ENCODE peak calls at places on chromosomes 1 and 21, in ten cellular contexts. One of them, this sample, is unnamed. For H3K4me1, the result is how much of the 10 kb centered on the place peaks cover.

GRCh38 chr21:43802713-43803313 is 13.4 kb downstream of the RRP1 start:
- DNase-seq in IMR-90: no peak
- DNase-seq in left ventricle myocardium inferior: no peak
- DNase-seq in aorta: peak
- DNase-seq in mesendoderm: no peak
- DNase-seq in mammary epithelial cell: no peak
- DNase-seq in psoas muscle: no peak
- DNase-seq in thoracic aorta: no peak
- DNase-seq in A549: no peak
- DNase-seq in stomach: no peak
- DNase-seq in this sample: no peak

GRCh38 chr1:196407358-196408041 is 200.7 kb downstream of the KCNT2 start:
- DNase-seq in IMR-90: peak
- DNase-seq in left ventricle myocardium inferior: no peak
- DNase-seq in aorta: no peak
- DNase-seq in mesendoderm: peak
- DNase-seq in mammary epithelial cell: no peak
- DNase-seq in psoas muscle: no peak
- DNase-seq in thoracic aorta: no peak
- DNase-seq in A549: no peak
- DNase-seq in stomach: no peak
- DNase-seq in this sample: no peak

GRCh38 chr1:62362061-62362951 is 43.1 kb upstream of the KANK4 start:
- DNase-seq in IMR-90: no peak
- DNase-seq in left ventricle myocardium inferior: no peak
- DNase-seq in aorta: no peak
- DNase-seq in mesendoderm: no peak
- DNase-seq in mammary epithelial cell: no peak
- DNase-seq in psoas muscle: no peak
- DNase-seq in thoracic aorta: no peak
- DNase-seq in A549: no peak
- DNase-seq in stomach: peak
- DNase-seq in this sample: no peak

GRCh38 chr1:212030936-212031528 is 4.3 kb downstream of the INTS7 start:
- DNase-seq in IMR-90: peak
- DNase-seq in left ventricle myocardium inferior: no peak
- DNase-seq in aorta: no peak
- DNase-seq in mesendoderm: peak
- DNase-seq in mammary epithelial cell: peak
- DNase-seq in psoas muscle: no peak
- DNase-seq in thoracic aorta: no peak
- DNase-seq in A549: peak
- DNase-seq in stomach: no peak
- DNase-seq in this sample: no peak

GRCh38 chr1:184075040-184076029 is 23.8 kb downstream of the TSEN15 start:
- DNase-seq in IMR-90: peak
- DNase-seq in left ventricle myocardium inferior: no peak
- DNase-seq in aorta: no peak
- DNase-seq in mesendoderm: peak
- DNase-seq in mammary epithelial cell: peak
- DNase-seq in psoas muscle: no peak
- DNase-seq in thoracic aorta: no peak
- DNase-seq in A549: peak
- DNase-seq in stomach: no peak
- DNase-seq in this sample: no peak

GRCh38 chr1:235074335-235075120 is 54.1 kb downstream of the TOMM20 start:
- DNase-seq in IMR-90: peak
- DNase-seq in left ventricle myocardium inferior: peak
- DNase-seq in aorta: peak
- DNase-seq in mesendoderm: peak
- DNase-seq in mammary epithelial cell: peak
- DNase-seq in psoas muscle: peak
- DNase-seq in thoracic aorta: no peak
- DNase-seq in A549: peak
- DNase-seq in stomach: peak
- DNase-seq in this sample: no peak

GRCh38 chr1:24441996-24442668 is 26.5 kb downstream of the NIPAL3 start:
- DNase-seq in IMR-90: no peak
- DNase-seq in left ventricle myocardium inferior: no peak
- DNase-seq in aorta: no peak
- DNase-seq in mesendoderm: no peak
- DNase-seq in mammary epithelial cell: no peak
- DNase-seq in psoas muscle: no peak
- DNase-seq in thoracic aorta: no peak
- DNase-seq in A549: no peak
- DNase-seq in stomach: no peak
- DNase-seq in this sample: no peak

GRCh38 chr1:196324345-196324744 is 283.9 kb downstream of the KCNT2 start:
- DNase-seq in IMR-90: peak
- DNase-seq in left ventricle myocardium inferior: no peak
- DNase-seq in aorta: no peak
- DNase-seq in mesendoderm: no peak
- DNase-seq in mammary epithelial cell: no peak
- DNase-seq in psoas muscle: no peak
- DNase-seq in thoracic aorta: no peak
- DNase-seq in A549: no peak
- DNase-seq in stomach: no peak
- DNase-seq in this sample: no peak

GRCh38 chr1:89723144-89723543 is 90.2 kb downstream of the LRRC8C start:
- DNase-seq in IMR-90: no peak
- DNase-seq in left ventricle myocardium inferior: no peak
- DNase-seq in aorta: no peak
- DNase-seq in mesendoderm: no peak
- DNase-seq in mammary epithelial cell: no peak
- DNase-seq in psoas muscle: no peak
- DNase-seq in thoracic aorta: no peak
- DNase-seq in A549: no peak
- DNase-seq in stomach: no peak
- DNase-seq in this sample: no peak

GRCh38 chr1:89719502-89720306 is 86.8 kb downstream of the LRRC8C start:
- DNase-seq in IMR-90: peak
- DNase-seq in left ventricle myocardium inferior: no peak
- DNase-seq in aorta: no peak
- DNase-seq in mesendoderm: no peak
- DNase-seq in mammary epithelial cell: peak
- DNase-seq in psoas muscle: no peak
- DNase-seq in thoracic aorta: no peak
- DNase-seq in A549: no peak
- DNase-seq in stomach: no peak
- DNase-seq in this sample: no peak

GRCh38 chr1:89723863-89724262 is 90.9 kb downstream of the LRRC8C start:
- DNase-seq in IMR-90: peak
- DNase-seq in left ventricle myocardium inferior: peak
- DNase-seq in aorta: peak
- DNase-seq in mesendoderm: no peak
- DNase-seq in mammary epithelial cell: no peak
- DNase-seq in psoas muscle: peak
- DNase-seq in thoracic aorta: peak
- DNase-seq in A549: no peak
- DNase-seq in stomach: no peak
- DNase-seq in this sample: peak

GRCh38 chr1:89720839-89721238 is 87.9 kb downstream of the LRRC8C start:
- DNase-seq in IMR-90: no peak
- DNase-seq in left ventricle myocardium inferior: no peak
- DNase-seq in aorta: no peak
- DNase-seq in mesendoderm: no peak
- DNase-seq in mammary epithelial cell: no peak
- DNase-seq in psoas muscle: no peak
- DNase-seq in thoracic aorta: no peak
- DNase-seq in A549: no peak
- DNase-seq in stomach: no peak
- DNase-seq in this sample: no peak

DNA sequence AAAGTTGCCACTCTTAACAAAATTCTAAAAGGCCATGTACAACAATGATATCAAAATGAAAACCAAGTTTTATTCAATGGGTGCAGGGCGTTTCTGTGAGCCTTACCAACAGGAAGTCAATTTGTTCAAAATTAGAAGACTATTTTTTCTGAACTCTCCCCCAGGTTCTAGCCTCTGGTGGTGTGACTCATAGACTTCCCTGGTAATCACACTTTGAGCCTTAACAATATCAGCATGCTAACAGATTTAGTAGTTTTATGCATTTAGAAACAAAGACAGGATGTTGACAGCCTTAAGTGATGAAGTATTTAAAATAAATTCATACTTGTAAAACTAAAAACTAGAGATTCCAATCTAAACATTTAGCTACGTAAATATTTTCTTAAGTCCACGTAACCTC is 88.4 kb downstream of the LRRC8C start:
- DNase-seq in IMR-90: peak
- DNase-seq in left ventricle myocardium inferior: no peak
- DNase-seq in aorta: no peak
- DNase-seq in mesendoderm: no peak
- DNase-seq in mammary epithelial cell: peak
- DNase-seq in psoas muscle: no peak
- DNase-seq in thoracic aorta: no peak
- DNase-seq in A549: no peak
- DNase-seq in stomach: no peak
- DNase-seq in this sample: no peak
- H3K4me1 ChIP-seq in IMR-90: under half
- H3K4me1 ChIP-seq in left ventricle myocardium inferior: half or more
- H3K4me1 ChIP-seq in aorta: under half
- H3K4me1 ChIP-seq in mesendoderm: under half
- H3K4me1 ChIP-seq in mammary epithelial cell: under half
- H3K4me1 ChIP-seq in psoas muscle: under half
- H3K4me1 ChIP-seq in thoracic aorta: under half
- H3K4me1 ChIP-seq in A549: under half
- H3K4me1 ChIP-seq in stomach: under half
- H3K4me1 ChIP-seq in this sample: under half

DNA sequence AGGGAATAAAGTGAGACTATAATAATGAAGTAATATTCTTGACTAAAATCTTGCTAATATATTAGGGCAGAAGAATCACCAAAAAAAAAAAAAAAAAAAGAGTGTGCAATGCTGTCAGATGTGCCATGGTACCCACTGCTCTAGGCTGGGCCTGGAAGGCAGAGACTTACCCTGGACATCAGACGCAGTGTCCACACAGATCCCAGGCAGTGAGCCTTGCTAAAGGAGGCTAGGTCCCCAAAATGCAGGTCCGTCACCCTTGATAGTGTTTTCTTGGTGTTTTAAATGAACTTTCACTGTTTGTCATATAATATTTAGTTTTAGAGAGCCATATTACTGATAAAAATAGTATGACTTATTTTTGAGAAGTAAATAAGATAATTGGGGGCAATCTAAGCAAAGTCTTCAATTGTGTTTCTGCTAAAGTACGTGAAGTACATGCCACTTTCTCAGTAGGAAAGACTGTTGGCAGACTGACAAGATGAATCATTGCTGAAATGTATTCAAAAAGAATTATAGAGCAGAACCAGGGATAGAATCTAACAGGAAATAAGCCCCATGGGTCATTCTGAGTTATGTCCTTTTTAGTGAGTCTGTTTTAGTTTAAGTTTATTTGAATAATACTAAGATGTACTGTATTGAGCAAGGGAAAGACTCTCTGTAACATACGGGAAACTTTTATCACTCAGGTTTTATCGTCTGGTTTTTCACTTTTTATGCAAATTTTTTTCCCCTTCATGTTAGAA is 74.6 kb upstream of the PDC start:
- DNase-seq in IMR-90: peak
- DNase-seq in left ventricle myocardium inferior: no peak
- DNase-seq in aorta: no peak
- DNase-seq in mesendoderm: no peak
- DNase-seq in mammary epithelial cell: peak
- DNase-seq in psoas muscle: no peak
- DNase-seq in thoracic aorta: no peak
- DNase-seq in A549: peak
- DNase-seq in stomach: no peak
- DNase-seq in this sample: no peak
- H3K4me1 ChIP-seq in IMR-90: under half
- H3K4me1 ChIP-seq in left ventricle myocardium inferior: under half
- H3K4me1 ChIP-seq in aorta: under half
- H3K4me1 ChIP-seq in mesendoderm: under half
- H3K4me1 ChIP-seq in mammary epithelial cell: under half
- H3K4me1 ChIP-seq in psoas muscle: under half
- H3K4me1 ChIP-seq in thoracic aorta: under half
- H3K4me1 ChIP-seq in A549: under half
- H3K4me1 ChIP-seq in stomach: under half
- H3K4me1 ChIP-seq in this sample: under half

GRCh38 chr1:208108646-208109330 is 135.4 kb downstream of the PLXNA2 start:
- DNase-seq in IMR-90: no peak
- DNase-seq in left ventricle myocardium inferior: no peak
- DNase-seq in aorta: no peak
- DNase-seq in mesendoderm: no peak
- DNase-seq in mammary epithelial cell: no peak
- DNase-seq in psoas muscle: no peak
- DNase-seq in thoracic aorta: no peak
- DNase-seq in A549: no peak
- DNase-seq in stomach: no peak
- DNase-seq in this sample: no peak

GRCh38 chr1:208106218-208106617 is 138.0 kb downstream of the PLXNA2 start:
- DNase-seq in IMR-90: no peak
- DNase-seq in left ventricle myocardium inferior: no peak
- DNase-seq in aorta: no peak
- DNase-seq in mesendoderm: no peak
- DNase-seq in mammary epithelial cell: no peak
- DNase-seq in psoas muscle: no peak
- DNase-seq in thoracic aorta: no peak
- DNase-seq in A549: no peak
- DNase-seq in stomach: no peak
- DNase-seq in this sample: no peak

GRCh38 chr1:208107415-208107814 is 136.8 kb downstream of the PLXNA2 start:
- DNase-seq in IMR-90: no peak
- DNase-seq in left ventricle myocardium inferior: no peak
- DNase-seq in aorta: no peak
- DNase-seq in mesendoderm: no peak
- DNase-seq in mammary epithelial cell: no peak
- DNase-seq in psoas muscle: no peak
- DNase-seq in thoracic aorta: no peak
- DNase-seq in A549: no peak
- DNase-seq in stomach: no peak
- DNase-seq in this sample: no peak

GRCh38 chr1:208105756-208106155 is 138.4 kb downstream of the PLXNA2 start:
- DNase-seq in IMR-90: no peak
- DNase-seq in left ventricle myocardium inferior: no peak
- DNase-seq in aorta: no peak
- DNase-seq in mesendoderm: no peak
- DNase-seq in mammary epithelial cell: no peak
- DNase-seq in psoas muscle: no peak
- DNase-seq in thoracic aorta: no peak
- DNase-seq in A549: no peak
- DNase-seq in stomach: no peak
- DNase-seq in this sample: no peak

GRCh38 chr1:208107817-208108608 is 136.2 kb downstream of the PLXNA2 start:
- DNase-seq in IMR-90: peak
- DNase-seq in left ventricle myocardium inferior: no peak
- DNase-seq in aorta: no peak
- DNase-seq in mesendoderm: peak
- DNase-seq in mammary epithelial cell: peak
- DNase-seq in psoas muscle: peak
- DNase-seq in thoracic aorta: no peak
- DNase-seq in A549: no peak
- DNase-seq in stomach: no peak
- DNase-seq in this sample: no peak
- H3K4me1 ChIP-seq in IMR-90: under half
- H3K4me1 ChIP-seq in left ventricle myocardium inferior: under half
- H3K4me1 ChIP-seq in aorta: under half
- H3K4me1 ChIP-seq in mesendoderm: under half
- H3K4me1 ChIP-seq in mammary epithelial cell: under half
- H3K4me1 ChIP-seq in psoas muscle: under half
- H3K4me1 ChIP-seq in thoracic aorta: under half
- H3K4me1 ChIP-seq in A549: under half
- H3K4me1 ChIP-seq in stomach: under half
- H3K4me1 ChIP-seq in this sample: under half

DNA sequence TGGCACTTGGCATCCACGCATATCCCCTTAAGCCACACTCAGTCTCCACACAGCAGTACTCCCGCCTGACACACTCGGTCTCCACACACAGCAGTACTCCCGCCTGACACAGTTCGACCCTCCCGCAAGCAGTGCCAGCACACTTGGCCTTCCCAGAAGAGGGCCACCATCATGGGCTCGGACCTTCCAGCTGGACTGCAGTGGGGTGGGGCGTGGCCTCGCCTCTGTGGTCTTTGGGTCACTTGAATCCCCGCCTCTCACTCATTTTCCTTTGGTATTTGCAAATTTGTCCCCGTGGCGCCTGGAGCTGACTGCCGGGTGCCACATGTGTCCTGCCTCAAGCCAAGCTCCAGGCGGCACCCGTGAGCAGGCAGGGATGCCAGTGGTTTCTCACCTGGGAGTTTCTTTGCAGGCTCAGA is 63.7 kb downstream of the FAAP20 start:
- DNase-seq in IMR-90: no peak
- DNase-seq in left ventricle myocardium inferior: peak
- DNase-seq in aorta: peak
- DNase-seq in mesendoderm: no peak
- DNase-seq in mammary epithelial cell: no peak
- DNase-seq in psoas muscle: no peak
- DNase-seq in thoracic aorta: no peak
- DNase-seq in A549: no peak
- DNase-seq in stomach: no peak
- DNase-seq in this sample: peak
- H3K4me1 ChIP-seq in IMR-90: under half
- H3K4me1 ChIP-seq in left ventricle myocardium inferior: half or more
- H3K4me1 ChIP-seq in aorta: under half
- H3K4me1 ChIP-seq in mesendoderm: under half
- H3K4me1 ChIP-seq in mammary epithelial cell: under half
- H3K4me1 ChIP-seq in psoas muscle: under half
- H3K4me1 ChIP-seq in thoracic aorta: under half
- H3K4me1 ChIP-seq in A549: under half
- H3K4me1 ChIP-seq in stomach: under half
- H3K4me1 ChIP-seq in this sample: under half

This sample was measured in tibial artery.